ENCODE peak calls at places on chromosomes 13 and 19, in five cellular contexts. T is choroid plexus epithelial cell; E is AG20443; J is stimulated activated CD4-positive, alpha-beta T cell treated with anti-CD3 and anti-CD28 coated beads, Interleukin-1b, Interleukin-23, amount 100 ng/mL, for 1 hour; K is fibroblast of the conjunctiva. C is an unnamed sample.

GRCh38 chr13:25874907-25875306 is 176.9 kb downstream of the SHISA2 start:
- DNase-seq in T (no peak), E (no peak), J (no peak), K (no peak), C (no peak)

GRCh38 chr13:94712812-94713555 is 639 bp upstream of the SOX21 start:
- DNase-seq in T (peak), E (peak), J (no peak), K (no peak), C (peak)

GRCh38 chr19:50358483-50359431 is 6.7 kb downstream of the NAPSA start:
- DNase-seq in T (peak), E (peak), J (peak), K (no peak), C (no peak)

GRCh38 chr19:17780781-17781180 is 14.2 kb upstream of the B3GNT3 start:
- DNase-seq in T (no peak), E (no peak), J (no peak), K (no peak), C (no peak)

GRCh38 chr13:112990783-112991182 is 21.8 kb downstream of the MCF2L start:
- DNase-seq in T (no peak), E (no peak), J (no peak), K (no peak), C (no peak)

GRCh38 chr19:7360393-7360984 is 11.8 kb downstream of the ARHGEF18 start:
- DNase-seq in T (no peak), E (no peak), J (no peak), K (no peak), C (no peak)

GRCh38 chr19:55546822-55547614 is 1.7 kb upstream of the SBK3 start:
- DNase-seq in T (peak), E (peak), J (no peak), K (peak), C (peak)

GRCh38 chr19:4473011-4473410 is 914 bp downstream of the HDGFL2 start:
- DNase-seq in T (no peak), E (no peak), J (no peak), K (no peak), C (no peak)

GRCh38 chr13:66933527-66933926 is 296.6 kb downstream of the PCDH9 start:
- DNase-seq in T (no peak), E (no peak), J (no peak), K (no peak), C (no peak)

GRCh38 chr13:64277097-64277496 is 2861.4 kb upstream of the PCDH20 start:
- DNase-seq in T (no peak), E (no peak), J (no peak), K (no peak), C (no peak)

GRCh38 chr13:112657850-112658445 is 31.9 kb upstream of the ATP11A start:
- DNase-seq in T (peak), E (peak), J (no peak), K (no peak), C (peak)

GRCh38 chr13:46121597-46122163 is 16.8 kb upstream of the CPB2 start:
- DNase-seq in T (no peak), E (no peak), J (no peak), K (no peak), C (no peak)

GRCh38 chr13:113915012-113915763 is 51.3 kb upstream of the GAS6 start:
- DNase-seq in T (no peak), E (peak), J (no peak), K (no peak), C (no peak)

GRCh38 chr13:111429064-111429558 is 108.7 kb downstream of the TEX29 start:
- DNase-seq in T (peak), E (peak), J (no peak), K (peak), C (no peak)

GRCh38 chr13:33838567-33839131 is 20.7 kb downstream of the RFC3 start:
- DNase-seq in T (peak), E (peak), J (no peak), K (peak), C (peak)

GRCh38 chr13:93039131-93039530 is 187.5 kb upstream of the GPC6 start:
- DNase-seq in T (peak), E (peak), J (no peak), K (no peak), C (peak)

GRCh38 chr13:44575741-44576395 is at the start of gene TSC22D1:
- DNase-seq in T (peak), E (peak), J (peak), K (peak), C (peak)

GRCh38 chr13:110716235-110716505 is 2.7 kb downstream of the ING1 start:
- DNase-seq in T (peak), E (no peak), J (no peak), K (no peak), C (no peak)

GRCh38 chr19:9986787-9987281 is 23.5 kb downstream of the COL5A3 start:
- DNase-seq in T (peak), E (peak), J (no peak), K (peak), C (no peak)

GRCh38 chr19:54137913-54138776 is 583 bp downstream of the CNOT3 start:
- DNase-seq in T (no peak), E (peak), J (no peak), K (no peak), C (no peak)

GRCh38 chr13:76331948-76332712 is 554.1 kb downstream of the KCTD12 start:
- DNase-seq in T (peak), E (no peak), J (no peak), K (peak), C (peak)

GRCh38 chr19:47039239-47039874 is 9.1 kb downstream of the TMEM160 start:
- DNase-seq in T (no peak), E (no peak), J (no peak), K (no peak), C (no peak)

GRCh38 chr13:97245011-97245410 is 22.9 kb downstream of the MBNL2 start:
- DNase-seq in T (no peak), E (no peak), J (no peak), K (no peak), C (no peak)

GRCh38 chr13:66087149-66087780 is 1142.9 kb downstream of the PCDH9 start:
- DNase-seq in T (no peak), E (no peak), J (no peak), K (no peak), C (no peak)

GRCh38 chr13:31274345-31274870 is 74.6 kb downstream of the B3GLCT start:
- DNase-seq in T (peak), E (peak), J (no peak), K (no peak), C (no peak)

GRCh38 chr13:30720470-30720869 is 14.9 kb upstream of the ALOX5AP start:
- DNase-seq in T (no peak), E (peak), J (no peak), K (no peak), C (no peak)

GRCh38 chr13:114089751-114090400 is 42.5 kb downstream of the RASA3 start:
- DNase-seq in T (no peak), E (no peak), J (no peak), K (no peak), C (no peak)

GRCh38 chr19:10654610-10655456 is 687 bp downstream of the ILF3 start:
- DNase-seq in T (no peak), E (peak), J (peak), K (no peak), C (no peak)

GRCh38 chr13:114132419-114133121 is at the start of gene RASA3:
- DNase-seq in T (peak), E (peak), J (peak), K (peak), C (peak)

GRCh38 chr13:91142572-91142971 is 204.9 kb upstream of the MIR17HG start:
- DNase-seq in T (peak), E (peak), J (no peak), K (no peak), C (peak)

GRCh38 chr19:13057744-13058143 is 44.9 kb downstream of the LYL1 start:
- DNase-seq in T (no peak), E (no peak), J (no peak), K (no peak), C (no peak)

C was measured in skeletal muscle cell.